ENCODE peak calls at places on chromosomes 2 and 18, in eight cellular contexts. P, A, G, I, Y, H, Z and F are unnamed samples.

GRCh38 chr2:96336104-96336775 is 674 bp downstream of the NCAPH start:
- DNase-seq in P (no peak), A (no peak), G (no peak), I (no peak), Y (no peak), H (peak), Z (no peak), F (no peak)

GRCh38 chr18:73895701-73896100 is 251.9 kb downstream of the FBXO15 start:
- DNase-seq in P (no peak), A (no peak), G (no peak), I (no peak), Y (no peak), H (no peak), Z (no peak), F (no peak)

GRCh38 chr2:221792971-221793670 is 221.0 kb upstream of the EPHA4 start:
- DNase-seq in P (no peak), A (no peak), G (no peak), I (no peak), Y (no peak), H (no peak), Z (no peak), F (no peak)

GRCh38 chr2:86750240-86750839 is 30.2 kb downstream of the RMND5A start:
- DNase-seq in P (no peak), A (no peak), G (no peak), I (no peak), Y (no peak), H (no peak), Z (no peak), F (no peak)

GRCh38 chr18:67742525-67742924 is 226.0 kb upstream of the DSEL start:
- DNase-seq in P (no peak), A (no peak), G (no peak), I (no peak), Y (no peak), H (no peak), Z (no peak), F (no peak)

GRCh38 chr2:67256892-67257291 is 140.2 kb upstream of the ETAA1 start:
- DNase-seq in P (no peak), A (no peak), G (no peak), I (no peak), Y (no peak), H (peak), Z (no peak), F (no peak)

GRCh38 chr2:55120634-55121359 is 70.5 kb upstream of the RTN4 start:
- DNase-seq in P (peak), A (no peak), G (peak), I (peak), Y (no peak), H (no peak), Z (peak), F (no peak)

GRCh38 chr2:64329848-64330247 is 124.1 kb upstream of the LGALSL start:
- DNase-seq in P (no peak), A (no peak), G (no peak), I (no peak), Y (no peak), H (no peak), Z (no peak), F (no peak)

GRCh38 chr2:160156665-160157064 is 43.4 kb downstream of the ITGB6 start:
- DNase-seq in P (no peak), A (no peak), G (peak), I (no peak), Y (no peak), H (peak), Z (no peak), F (no peak)

GRCh38 chr18:33957705-33958104 is 267.0 kb downstream of the NOL4 start:
- DNase-seq in P (no peak), A (no peak), G (no peak), I (no peak), Y (no peak), H (no peak), Z (no peak), F (no peak)

GRCh38 chr2:100137318-100137717 is 5.1 kb downstream of the AFF3 start:
- DNase-seq in P (no peak), A (no peak), G (peak), I (no peak), Y (no peak), H (no peak), Z (no peak), F (no peak)